ENCODE peak calls at places on chromosomes 13 and 19, in seven cellular contexts. H is mammary epithelial cell, T is nephron progenitor cell, I is fibroblast of pulmonary artery, M is GM13977, O is AG04450, D is left ventricle myocardium inferior. N is an unnamed sample.

GRCh38 chr19:49691243-49692101 is 556 bp downstream of the CPT1C start:
- DNase-seq in I (peak), M (peak), O (no peak), H (no peak), T (peak), D (peak), N (no peak)

GRCh38 chr13:41222259-41222852 is 28.0 kb upstream of the KBTBD7 start:
- DNase-seq in H (peak), D (no peak), O (no peak), M (peak), I (peak), T (peak), N (peak)

GRCh38 chr13:43986395-43986794 is 106.7 kb downstream of the LACC1 start:
- DNase-seq in M (no peak), O (no peak), I (peak), H (no peak), T (no peak), D (no peak), N (no peak)

GRCh38 chr19:18340237-18340989 is at the start of gene PGPEP1:
- DNase-seq in D (peak), H (no peak), I (peak), M (peak), O (no peak), T (peak), N (no peak)

GRCh38 chr19:40808021-40808325 is 9.0 kb downstream of the EGLN2 start:
- DNase-seq in O (no peak), T (no peak), M (no peak), I (no peak), H (no peak), D (no peak), N (no peak)

GRCh38 chr13:51494151-51494550 is 41.3 kb upstream of the INTS6 start:
- DNase-seq in H (no peak), T (no peak), D (no peak), M (no peak), O (no peak), I (peak), N (no peak)

GRCh38 chr13:23558675-23559536 is 11.3 kb upstream of the TNFRSF19 start:
- DNase-seq in O (peak), D (peak), I (peak), T (no peak), M (no peak), H (peak), N (peak)

GRCh38 chr13:66887088-66887487 is 343.0 kb downstream of the PCDH9 start:
- DNase-seq in T (no peak), I (peak), D (no peak), M (no peak), O (peak), H (no peak), N (no peak)

GRCh38 chr13:111914241-111915103 is 152.5 kb upstream of the SOX1 start:
- DNase-seq in M (no peak), T (no peak), I (no peak), D (no peak), O (no peak), H (no peak), N (no peak)

GRCh38 chr19:10603873-10604459 is 16.9 kb upstream of the AP1M2 start:
- DNase-seq in T (no peak), M (peak), H (peak), O (no peak), I (peak), D (no peak), N (no peak)

GRCh38 chr19:45638930-45639729 is at the start of gene EML2:
- DNase-seq in H (peak), O (no peak), M (peak), D (peak), I (no peak), T (peak), N (peak)

GRCh38 chr13:32902898-32903297 is 113.3 kb upstream of the KL start:
- DNase-seq in O (no peak), H (no peak), D (peak), M (no peak), T (no peak), I (peak), N (no peak)

GRCh38 chr13:113726961-113727411 is 32.0 kb upstream of the TMEM255B start:
- DNase-seq in D (no peak), I (no peak), H (peak), T (no peak), O (no peak), M (no peak), N (peak)

GRCh38 chr19:29527500-29528328 is 1.9 kb downstream of the VSTM2B start:
- DNase-seq in H (no peak), T (no peak), M (no peak), O (no peak), I (no peak), D (no peak), N (no peak)

GRCh38 chr13:89061821-89062220 is 1390.7 kb downstream of the SLITRK5 start:
- DNase-seq in T (no peak), H (no peak), O (no peak), M (no peak), D (no peak), I (no peak), N (no peak)

GRCh38 chr19:58558623-58559274 is 338 bp upstream of the UBE2M start:
- DNase-seq in O (peak), H (peak), I (peak), D (peak), T (peak), M (peak), N (peak)

GRCh38 chr13:40146586-40147240 is 491.3 kb downstream of the COG6 start:
- DNase-seq in O (no peak), T (no peak), M (no peak), D (no peak), I (no peak), H (peak), N (no peak)

GRCh38 chr13:32838985-32839384 is 177.2 kb upstream of the KL start:
- DNase-seq in I (peak), M (peak), D (no peak), H (no peak), T (no peak), O (no peak), N (no peak)

GRCh38 chr19:50330365-50331078 is 1.3 kb upstream of the KCNC3 start:
- DNase-seq in H (no peak), D (peak), O (no peak), M (peak), I (peak), T (peak), N (no peak)

GRCh38 chr19:38799104-38799503 is 10.1 kb downstream of the LGALS7B start:
- DNase-seq in T (no peak), D (no peak), H (no peak), O (no peak), M (no peak), I (no peak), N (no peak)

GRCh38 chr19:1408300-1409203 is 1.2 kb downstream of the DAZAP1 start:
- DNase-seq in M (peak), O (no peak), D (peak), T (peak), I (peak), H (peak), N (peak)

GRCh38 chr13:111388851-111389500 is 68.5 kb downstream of the TEX29 start:
- DNase-seq in H (no peak), I (no peak), M (no peak), O (no peak), D (no peak), T (no peak), N (no peak)

GRCh38 chr19:5950744-5951143 is 27.2 kb downstream of the RANBP3 start:
- DNase-seq in M (no peak), T (no peak), O (no peak), H (no peak), D (no peak), I (no peak), N (no peak)

GRCh38 chr19:51338563-51339312 is 3.2 kb downstream of the VSIG10L start:
- DNase-seq in T (peak), D (peak), M (peak), I (peak), O (no peak), H (peak), N (peak)

GRCh38 chr13:47039106-47039505 is 142.3 kb upstream of the HTR2A start:
- DNase-seq in H (peak), O (peak), M (no peak), I (peak), D (no peak), T (no peak), N (peak)

DNA sequence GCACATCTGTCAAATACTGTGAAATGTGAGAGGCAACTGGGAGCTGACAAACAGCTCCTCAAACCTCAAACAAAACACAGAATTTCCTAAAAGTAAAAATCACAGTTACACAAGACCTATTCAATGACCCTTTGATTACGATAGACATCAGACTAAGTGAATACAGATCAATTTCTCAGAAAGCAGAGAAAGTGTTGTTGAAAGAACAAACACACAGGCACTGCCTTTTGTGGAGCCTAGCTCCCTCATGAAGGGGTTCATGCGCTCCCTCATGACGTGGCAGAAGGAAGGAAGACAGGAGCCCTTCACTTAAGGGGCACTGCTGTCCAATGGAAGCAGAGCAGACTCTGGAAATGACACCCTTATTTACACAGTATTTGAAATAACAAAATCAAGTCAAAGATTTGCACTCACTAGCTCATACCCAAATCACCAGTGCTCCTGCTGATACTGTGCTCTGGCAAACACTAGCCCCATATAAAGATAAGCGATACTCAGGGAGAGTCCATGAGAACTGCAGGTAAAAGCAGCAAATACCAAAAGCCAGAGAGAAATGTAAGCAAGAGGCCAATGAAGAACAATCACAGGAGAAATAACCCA is 144.9 kb downstream of the KLF12 start:
- DNase-seq in I (no peak), T (no peak), O (no peak), H (no peak), M (no peak), D (no peak), N (no peak)
- TF ChIP-seq CTCF in I (no peak), T (no peak), O (no peak), H (no peak), M (no peak), D (no peak), N (no peak)

GRCh38 chr19:15812059-15812722 is 3.3 kb downstream of the OR10H1 start:
- DNase-seq in D (no peak), I (no peak), H (peak), T (no peak), O (no peak), M (no peak), N (peak)
- TF ChIP-seq CTCF in D (no peak), I (no peak), H (peak), T (no peak), O (no peak), M (no peak), N (no peak)

DNA sequence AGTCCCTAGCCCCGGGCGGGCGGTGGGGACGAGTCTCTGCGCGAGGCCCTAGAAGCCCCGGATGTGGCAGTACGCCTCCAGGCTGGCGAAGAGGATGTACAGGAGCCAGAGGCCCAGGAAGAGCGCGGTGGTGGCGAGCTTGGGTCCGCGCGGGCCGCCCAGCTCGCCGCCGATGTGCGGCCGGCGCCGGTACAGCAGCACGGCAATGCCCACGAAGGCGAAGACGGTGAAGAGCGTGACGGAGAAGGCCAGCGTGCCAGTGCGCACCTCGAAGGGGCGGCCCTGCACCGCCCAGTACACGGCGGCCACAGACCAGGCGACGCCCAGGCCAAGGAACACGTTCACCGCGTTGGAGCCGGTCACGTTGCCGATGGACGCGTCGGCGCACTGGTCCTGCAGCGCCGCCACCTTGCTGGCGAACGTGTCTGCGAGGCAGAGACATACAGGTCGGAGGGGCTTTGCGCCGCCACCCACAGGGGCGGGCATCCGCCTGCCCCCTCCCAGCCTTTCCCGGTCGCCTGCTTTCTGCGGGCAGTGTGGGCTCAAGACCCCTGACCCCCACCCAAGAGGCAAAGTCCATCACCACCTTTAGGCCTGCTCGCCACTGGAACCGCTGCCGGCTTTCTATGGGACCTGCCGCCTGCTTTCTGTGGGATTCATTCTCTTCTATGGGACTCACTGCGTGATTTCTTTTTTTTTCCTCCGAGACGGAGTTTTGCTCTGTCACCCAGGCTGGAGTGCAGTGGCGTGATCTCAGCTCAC is 10.9 kb upstream of the MEIS3 start:
- DNase-seq in M (no peak), D (no peak), I (peak), T (peak), O (no peak), H (no peak), N (no peak)
- TF ChIP-seq CTCF in M (peak), D (peak), I (peak), T (peak), O (peak), H (no peak), N (no peak)

GRCh38 chr19:35590875-35591274 is 4.9 kb downstream of the PMIS2 start:
- DNase-seq in M (no peak), H (no peak), I (no peak), T (no peak), D (no peak), O (no peak), N (no peak)

GRCh38 chr19:35596366-35596999 is 10.5 kb downstream of the PMIS2 start:
- DNase-seq in H (no peak), T (no peak), D (no peak), M (peak), I (peak), O (no peak), N (peak)

GRCh38 chr19:35595928-35596327 is 10.0 kb downstream of the PMIS2 start:
- DNase-seq in T (no peak), I (no peak), D (no peak), M (no peak), O (no peak), H (no peak), N (no peak)

GRCh38 chr19:35587326-35587725 is 1.4 kb downstream of the PMIS2 start:
- DNase-seq in T (no peak), D (no peak), O (no peak), I (peak), M (no peak), H (no peak), N (no peak)

DNA sequence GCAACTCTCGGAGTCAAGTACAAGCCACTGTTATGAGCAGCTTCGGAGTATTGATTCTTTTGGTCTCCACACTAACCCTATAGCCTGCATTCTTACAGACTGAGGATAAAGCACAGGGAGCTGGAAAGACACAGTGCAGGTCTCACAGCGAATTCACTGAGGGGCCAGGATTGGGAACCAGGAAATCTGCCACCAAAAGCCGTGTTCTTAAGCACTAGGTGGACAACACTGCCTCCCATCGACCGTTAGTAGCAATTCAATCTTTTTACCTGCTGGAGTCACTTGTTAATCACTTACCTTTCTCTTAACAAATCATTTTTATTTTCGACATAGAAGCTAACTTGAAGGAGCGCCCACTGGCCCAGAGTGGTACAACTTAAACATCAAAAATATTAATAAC is 6.3 kb downstream of the PMIS2 start:
- DNase-seq in O (peak), H (peak), D (no peak), M (peak), I (peak), T (peak), N (peak)
- TF ChIP-seq CTCF in O (peak), H (peak), D (peak), M (peak), I (peak), T (peak), N (peak)

DNA sequence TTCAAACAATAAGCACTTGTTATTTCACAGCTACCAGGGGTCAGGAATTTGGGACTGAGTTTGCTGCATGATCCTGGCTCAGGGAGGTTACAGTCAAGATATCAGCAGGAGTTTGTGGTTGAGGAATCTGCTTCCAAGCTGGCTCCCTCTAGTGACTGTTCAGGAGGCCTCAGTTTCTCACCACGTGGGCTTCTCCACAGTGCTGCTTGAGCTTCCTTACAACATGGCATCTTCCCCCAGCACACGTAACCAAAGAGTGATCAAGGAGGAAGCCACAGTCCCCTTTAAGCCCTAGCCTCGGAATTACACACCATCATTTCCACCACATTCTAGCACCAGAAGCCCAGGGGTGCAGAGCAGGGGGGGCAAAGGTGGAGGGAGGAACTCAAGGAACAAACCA is 28.8 kb downstream of the CELF5 start:
- DNase-seq in O (no peak), M (no peak), T (no peak), I (no peak), D (no peak), H (no peak), N (no peak)
- TF ChIP-seq CTCF in O (no peak), M (peak), T (no peak), I (no peak), D (no peak), H (no peak), N (no peak)

GRCh38 chr19:42919757-42920079 is 2.0 kb upstream of the PSG6 start:
- DNase-seq in H (no peak), O (no peak), I (no peak), M (no peak), T (no peak), D (no peak), N (no peak)
- TF ChIP-seq CTCF in H (peak), O (no peak), I (no peak), M (no peak), T (no peak), D (no peak), N (no peak)